ENCODE peak calls at places on chromosomes 11 and 22, in five cellular contexts. One of them, this sample, is unnamed.

GRCh38 chr11:110433393-110434333 is 3.9 kb downstream of the FDX1 start:
- DNase-seq in pons: peak; percentile 65
- DNase-seq in B cell: peak; percentile 40
- DNase-seq in 8988T: no peak
- DNase-seq in HTR-8/SVneo: peak; percentile 25
- DNase-seq in this sample: peak; percentile 30

GRCh38 chr22:45562537-45563361 is 60.1 kb downstream of the FBLN1 start:
- DNase-seq in pons: no peak
- DNase-seq in B cell: no peak
- DNase-seq in 8988T: no peak
- DNase-seq in HTR-8/SVneo: no peak
- DNase-seq in this sample: no peak

GRCh38 chr11:44987506-44987905 is 36.8 kb upstream of the TP53I11 start:
- DNase-seq in pons: no peak
- DNase-seq in B cell: no peak
- DNase-seq in 8988T: no peak
- DNase-seq in HTR-8/SVneo: no peak
- DNase-seq in this sample: no peak

GRCh38 chr22:46537946-46538815 is 761 bp upstream of the CELSR1 start:
- DNase-seq in pons: no peak
- DNase-seq in B cell: peak; percentile 31
- DNase-seq in 8988T: peak; percentile 63
- DNase-seq in HTR-8/SVneo: no peak
- DNase-seq in this sample: no peak

GRCh38 chr11:118434553-118435232 is 1.6 kb upstream of the KMT2A start:
- DNase-seq in pons: peak; percentile 26
- DNase-seq in B cell: peak; percentile 46
- DNase-seq in 8988T: peak; percentile 48
- DNase-seq in HTR-8/SVneo: no peak
- DNase-seq in this sample: no peak

GRCh38 chr11:17272823-17273222 is 3.7 kb upstream of the NUCB2 start:
- DNase-seq in pons: no peak
- DNase-seq in B cell: no peak
- DNase-seq in 8988T: no peak
- DNase-seq in HTR-8/SVneo: no peak
- DNase-seq in this sample: no peak

GRCh38 chr22:28029962-28030361 is 110.9 kb upstream of the PITPNB start:
- DNase-seq in pons: no peak
- DNase-seq in B cell: no peak
- DNase-seq in 8988T: no peak
- DNase-seq in HTR-8/SVneo: no peak
- DNase-seq in this sample: no peak

GRCh38 chr22:42648368-42649260 is 578 bp downstream of the CYB5R3 start:
- DNase-seq in pons: peak; percentile 33
- DNase-seq in B cell: no peak
- DNase-seq in 8988T: peak; percentile 63
- DNase-seq in HTR-8/SVneo: no peak
- DNase-seq in this sample: peak; percentile 93

GRCh38 chr22:30885591-30885990 is 83.0 kb downstream of the MORC2 start:
- DNase-seq in pons: no peak
- DNase-seq in B cell: no peak
- DNase-seq in 8988T: no peak
- DNase-seq in HTR-8/SVneo: no peak
- DNase-seq in this sample: no peak

GRCh38 chr22:45170001-45170466 is 6.3 kb downstream of the NUP50 start:
- DNase-seq in pons: no peak
- DNase-seq in B cell: no peak
- DNase-seq in 8988T: no peak
- DNase-seq in HTR-8/SVneo: no peak
- DNase-seq in this sample: no peak

GRCh38 chr11:83195176-83195531 is 1.6 kb downstream of the ANKRD42 start:
- DNase-seq in pons: no peak
- DNase-seq in B cell: peak; percentile 19
- DNase-seq in 8988T: no peak
- DNase-seq in HTR-8/SVneo: peak; percentile 22
- DNase-seq in this sample: no peak

GRCh38 chr11:15327786-15328231 is 213.1 kb downstream of the INSC start:
- DNase-seq in pons: peak; percentile 53
- DNase-seq in B cell: no peak
- DNase-seq in 8988T: peak; percentile 14
- DNase-seq in HTR-8/SVneo: peak; percentile 5
- DNase-seq in this sample: peak; percentile 62

GRCh38 chr11:95279921-95280861 is 49.2 kb upstream of the SESN3 start:
- DNase-seq in pons: peak; percentile 67
- DNase-seq in B cell: peak; percentile 46
- DNase-seq in 8988T: no peak
- DNase-seq in HTR-8/SVneo: no peak
- DNase-seq in this sample: no peak

GRCh38 chr11:85626496-85626895 is 648 bp downstream of the DLG2 start:
- DNase-seq in pons: peak; percentile 12
- DNase-seq in B cell: no peak
- DNase-seq in 8988T: no peak
- DNase-seq in HTR-8/SVneo: no peak
- DNase-seq in this sample: no peak

GRCh38 chr22:17890245-17890671 is 116.0 kb upstream of the BID start:
- DNase-seq in pons: no peak
- DNase-seq in B cell: no peak
- DNase-seq in 8988T: no peak
- DNase-seq in HTR-8/SVneo: no peak
- DNase-seq in this sample: peak; percentile 74

GRCh38 chr11:33624082-33624481 is 76.5 kb downstream of the C11orf91 start:
- DNase-seq in pons: no peak
- DNase-seq in B cell: no peak
- DNase-seq in 8988T: no peak
- DNase-seq in HTR-8/SVneo: no peak
- DNase-seq in this sample: no peak

This sample was measured in small intestine.